ENCODE peak calls at places on chromosomes 1 and 21, in six cellular contexts. T is right atrium auricular region, A is transverse colon, N is breast epithelium, G is cardiac muscle cell, L is prostate gland. O is an unnamed sample.

GRCh38 chr1:94125551-94126514 is 4.9 kb upstream of the ABCA4 start:
- DNase-seq in A (no peak), G (no peak), L (no peak), N (no peak), T (peak), O (no peak)

GRCh38 chr1:6460349-6461236 is 5.4 kb downstream of the TNFRSF25 start:
- DNase-seq in T (no peak), L (no peak), A (no peak), G (no peak), N (no peak), O (no peak)

GRCh38 chr1:118186026-118186425 is 998 bp upstream of the SPAG17 start:
- DNase-seq in T (no peak), A (no peak), N (no peak), G (no peak), L (no peak), O (no peak)

GRCh38 chr1:21337010-21337437 is 46.8 kb upstream of the ECE1 start:
- DNase-seq in T (no peak), L (no peak), A (peak), N (no peak), G (peak), O (no peak)

GRCh38 chr1:20390589-20391331 is 95.2 kb downstream of the CAMK2N1 start:
- DNase-seq in G (no peak), T (no peak), L (no peak), A (no peak), N (no peak), O (no peak)

GRCh38 chr1:69510026-69510425 is 57.7 kb upstream of the LRRC7 start:
- DNase-seq in N (no peak), G (no peak), L (no peak), T (no peak), A (no peak), O (no peak)

GRCh38 chr1:113811353-113811887 is 856 bp downstream of the RSBN1 start:
- DNase-seq in G (peak), A (peak), N (no peak), T (peak), L (peak), O (peak)

GRCh38 chr1:43530483-43531452 is at the start of gene PTPRF:
- DNase-seq in N (no peak), L (peak), G (peak), A (peak), T (no peak), O (peak)

GRCh38 chr1:232725303-232726047 is 79.7 kb upstream of the MAP10 start:
- DNase-seq in G (no peak), A (no peak), T (no peak), L (no peak), N (no peak), O (no peak)

GRCh38 chr1:186735463-186735862 is 55.2 kb upstream of the PTGS2 start:
- DNase-seq in N (no peak), A (no peak), G (no peak), L (no peak), T (no peak), O (no peak)

GRCh38 chr1:58699011-58699762 is 675 bp downstream of the MYSM1 start:
- DNase-seq in A (peak), N (no peak), L (no peak), G (no peak), T (no peak), O (no peak)

GRCh38 chr1:59549903-59550302 is 253.0 kb downstream of the FGGY start:
- DNase-seq in A (peak), T (peak), N (no peak), L (no peak), G (no peak), O (no peak)

GRCh38 chr1:64110924-64111777 is 92.3 kb upstream of the UBE2U start:
- DNase-seq in A (no peak), L (no peak), G (no peak), N (no peak), T (no peak), O (no peak)

GRCh38 chr21:26177187-26177586 is 6.6 kb upstream of the APP start:
- DNase-seq in T (no peak), G (no peak), L (no peak), A (no peak), N (peak), O (no peak)

GRCh38 chr21:33115586-33116541 is 45.9 kb downstream of the OLIG1 start:
- DNase-seq in A (no peak), T (no peak), L (no peak), G (no peak), N (peak), O (peak)

GRCh38 chr1:37265786-37266667 is 208.4 kb upstream of the ZC3H12A start:
- DNase-seq in T (no peak), L (no peak), A (no peak), G (no peak), N (no peak), O (no peak)

GRCh38 chr1:87594736-87595383 is 266.2 kb downstream of the LMO4 start:
- DNase-seq in L (no peak), T (no peak), A (no peak), G (no peak), N (no peak), O (no peak)

GRCh38 chr1:8362701-8363101 is 44.8 kb downstream of the SLC45A1 start:
- DNase-seq in A (no peak), N (no peak), G (no peak), L (no peak), T (no peak), O (no peak)

DNA sequence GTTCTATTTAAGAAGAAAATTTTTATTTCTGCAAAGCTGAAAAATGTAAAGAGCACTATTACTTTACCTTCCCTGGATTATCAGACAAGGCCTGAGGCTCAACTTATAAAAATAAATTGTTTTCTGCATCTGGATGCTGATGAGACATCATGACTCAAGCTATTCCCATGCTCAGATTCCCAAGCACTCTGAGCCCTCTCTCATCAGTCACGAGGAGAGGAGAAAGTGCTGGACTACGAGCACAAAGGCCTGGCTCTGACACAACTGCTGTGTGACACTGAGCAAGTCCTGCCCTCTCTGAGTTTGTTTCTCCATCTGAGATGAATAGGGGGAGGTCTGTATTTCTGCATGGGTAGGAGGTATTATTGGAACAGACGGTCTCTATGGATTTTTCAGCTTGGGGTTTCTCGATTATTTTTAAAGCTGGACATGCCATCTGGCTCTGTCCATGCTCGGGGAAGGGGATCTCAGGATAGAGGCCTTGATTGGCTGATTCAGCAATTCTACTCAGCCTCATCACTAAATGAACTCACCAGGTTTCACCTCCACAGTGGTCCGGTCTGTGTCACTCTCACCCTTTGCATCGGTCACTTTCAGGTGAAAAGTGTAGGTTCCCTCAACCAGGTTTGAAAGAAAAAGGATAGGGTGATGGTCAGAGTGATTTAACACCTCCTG is 107.7 kb downstream of the KIAA0319L start:
- DNase-seq in A (no peak), T (no peak), N (no peak), L (no peak), G (no peak), O (no peak)
- H3K27ac ChIP-seq in A (no peak), T (no peak), N (no peak), L (no peak), G (no peak), O (no peak)

GRCh38 chr1:207913951-207914350 is 3.0 kb upstream of the CD34 start:
- DNase-seq in G (no peak), L (no peak), T (no peak), A (no peak), N (no peak), O (no peak)

GRCh38 chr1:207909687-207910086 is 1.2 kb downstream of the CD34 start:
- DNase-seq in A (no peak), G (no peak), L (no peak), N (no peak), T (no peak), O (no peak)

GRCh38 chr1:207911983-207912760 is 1.2 kb upstream of the CD34 start:
- DNase-seq in N (no peak), G (no peak), L (no peak), A (no peak), T (no peak), O (no peak)

GRCh38 chr1:207908112-207908734 is 2.7 kb downstream of the CD34 start:
- DNase-seq in T (peak), A (no peak), N (no peak), G (no peak), L (no peak), O (no peak)

DNA sequence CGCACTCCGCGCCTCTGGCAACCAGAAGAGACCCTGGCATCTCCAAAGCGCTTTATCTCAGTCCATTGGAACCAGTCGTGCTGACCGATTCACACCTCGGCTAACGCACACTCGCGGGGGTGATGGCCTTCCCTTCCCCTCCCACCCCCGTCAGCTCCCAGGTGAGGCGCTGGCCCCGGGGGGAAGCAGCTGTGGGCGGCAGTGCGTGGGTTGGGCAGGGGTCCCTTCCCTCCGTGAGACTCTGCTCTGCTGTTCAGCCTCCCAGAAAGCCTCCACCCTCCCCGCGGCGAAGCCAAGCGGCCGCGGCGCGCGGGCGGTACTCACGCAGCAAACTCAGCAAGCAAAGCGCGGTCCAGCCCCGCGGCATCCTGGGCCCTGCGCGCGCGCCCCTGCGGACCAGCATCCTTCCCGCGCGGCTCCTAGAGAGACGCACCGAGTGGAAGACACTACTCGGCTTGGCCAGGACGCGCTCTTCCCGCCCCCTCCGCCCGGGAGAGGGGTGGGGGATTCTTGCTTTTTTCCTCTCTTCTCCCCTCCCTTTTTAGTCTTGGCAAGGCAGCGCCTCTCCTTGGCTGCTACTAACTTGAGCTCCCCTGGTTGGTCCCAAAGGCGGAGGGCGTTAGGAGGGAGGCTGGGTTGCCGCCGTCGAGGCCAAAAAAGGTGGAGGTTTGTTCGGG is at the start of gene CD34:
- DNase-seq in N (no peak), L (no peak), A (no peak), G (peak), T (peak), O (peak)
- H3K4me3 ChIP-seq in N (peak), L (peak), A (peak), G (peak), T (peak), O (peak)

GRCh38 chr1:230067871-230068814 is 1.1 kb downstream of the GALNT2 start:
- DNase-seq in T (no peak), L (peak), N (peak), G (peak), A (peak), O (no peak)

GRCh38 chr1:230070321-230071208 is 3.5 kb downstream of the GALNT2 start:
- DNase-seq in T (peak), N (no peak), G (no peak), L (no peak), A (no peak), O (no peak)

GRCh38 chr1:230069813-230070212 is 2.8 kb downstream of the GALNT2 start:
- DNase-seq in G (peak), A (no peak), L (peak), T (peak), N (no peak), O (no peak)

GRCh38 chr1:230067441-230067870 is 418 bp downstream of the GALNT2 start:
- DNase-seq in N (peak), A (peak), G (peak), L (peak), T (no peak), O (no peak)

GRCh38 chr1:230068952-230069684 is 2.1 kb downstream of the GALNT2 start:
- DNase-seq in N (no peak), T (peak), L (peak), A (peak), G (peak), O (no peak)
- TF ChIP-seq CTCF in N (no peak), T (no peak), L (no peak), A (no peak), G (no peak), O (no peak)

GRCh38 chr1:209751627-209752231 is 4.1 kb upstream of the TRAF3IP3 start:
- DNase-seq in N (no peak), A (no peak), T (no peak), L (no peak), G (no peak), O (no peak)
- H3K27ac ChIP-seq in N (no peak), A (peak), T (no peak), L (no peak), G (no peak), O (no peak)

GRCh38 chr1:172143384-172144025 is 277.0 kb upstream of the C1orf105 start:
- DNase-seq in T (no peak), L (no peak), N (no peak), G (no peak), A (no peak), O (no peak)
- H3K4me3 ChIP-seq in T (peak), L (peak), N (peak), G (no peak), A (peak), O (no peak)

GRCh38 chr21:43825936-43826622 is 36.7 kb downstream of the RRP1 start:
- DNase-seq in G (peak), L (peak), A (no peak), N (no peak), T (no peak), O (no peak)
- TF ChIP-seq CTCF in G (peak), L (no peak), A (no peak), N (no peak), T (no peak), O (no peak)

GRCh38 chr1:15696956-15697521 is 12.9 kb downstream of the PLEKHM2 start:
- DNase-seq in G (no peak), A (peak), N (no peak), T (no peak), L (no peak), O (peak)
- H3K27ac ChIP-seq in G (peak), A (peak), N (no peak), T (no peak), L (no peak), O (no peak)

GRCh38 chr1:162026906-162027305 is 3.2 kb upstream of the OLFML2B start:
- DNase-seq in T (no peak), A (no peak), L (no peak), N (no peak), G (no peak), O (no peak)

GRCh38 chr1:162033445-162033844 is 9.8 kb upstream of the OLFML2B start:
- DNase-seq in G (no peak), T (no peak), N (no peak), A (no peak), L (no peak), O (peak)

GRCh38 chr1:162029205-162029604 is 5.5 kb upstream of the OLFML2B start:
- DNase-seq in A (no peak), T (no peak), G (no peak), N (no peak), L (no peak), O (no peak)

GRCh38 chr1:162028726-162029125 is 5.1 kb upstream of the OLFML2B start:
- DNase-seq in T (no peak), A (no peak), N (no peak), G (no peak), L (no peak), O (no peak)

GRCh38 chr1:162030741-162031280 is 7.1 kb upstream of the OLFML2B start:
- DNase-seq in L (no peak), A (no peak), G (no peak), T (no peak), N (no peak), O (no peak)
- H3K4me3 ChIP-seq in L (no peak), A (no peak), G (no peak), T (no peak), N (no peak), O (no peak)

GRCh38 chr21:46551636-46552241 is 53.1 kb downstream of the S100B start:
- DNase-seq in N (peak), T (peak), A (no peak), L (no peak), G (no peak), O (no peak)
- TF ChIP-seq CTCF in N (no peak), T (no peak), A (no peak), L (no peak), G (no peak), O (no peak)

GRCh38 chr1:26538480-26539412 is 9.2 kb downstream of the RPS6KA1 start:
- DNase-seq in A (peak), L (peak), N (no peak), T (no peak), G (peak), O (no peak)

GRCh38 chr1:26541431-26541815 is 11.9 kb downstream of the RPS6KA1 start:
- DNase-seq in N (no peak), L (no peak), T (no peak), A (no peak), G (no peak), O (no peak)

GRCh38 chr1:26540346-26540745 is 10.8 kb downstream of the RPS6KA1 start:
- DNase-seq in A (no peak), N (no peak), L (no peak), T (no peak), G (no peak), O (no peak)

GRCh38 chr1:26537951-26538352 is 8.4 kb downstream of the RPS6KA1 start:
- DNase-seq in A (peak), T (no peak), G (no peak), L (no peak), N (no peak), O (no peak)

DNA sequence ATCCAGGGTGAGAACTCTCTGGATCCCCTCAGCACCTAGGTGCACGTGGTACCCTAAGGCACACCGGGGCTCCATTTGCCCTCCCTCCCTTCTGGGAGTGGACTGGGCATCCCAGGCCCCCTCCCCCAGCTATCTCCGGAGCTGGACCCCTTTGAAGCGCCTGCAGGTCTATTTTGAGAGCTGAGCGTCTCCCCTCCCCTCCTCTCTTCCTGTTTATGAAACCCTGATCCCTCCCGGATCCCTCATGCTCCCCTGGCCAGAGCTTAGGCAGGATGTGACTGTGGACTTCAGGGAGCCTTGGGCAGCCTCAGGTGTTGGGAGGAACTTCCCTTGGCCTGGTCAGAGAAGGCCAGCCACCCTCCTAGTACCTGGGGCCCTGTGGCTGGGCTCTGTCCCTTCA is 10.2 kb downstream of the RPS6KA1 start:
- DNase-seq in G (no peak), L (no peak), T (no peak), A (no peak), N (no peak), O (no peak)
- H3K27ac ChIP-seq in G (peak), L (no peak), T (no peak), A (peak), N (no peak), O (peak)

O was measured in dorsolateral prefrontal cortex.